ENCODE peak calls at places on chromosomes 16 and 17, in eight cellular contexts. M, C, O, R, J, T, Q and U are unnamed samples.

GRCh38 chr16:10776280-10776679 is 32.6 kb downstream of the NUBP1 start:
- DNase-seq in O (no peak), Q (peak; percentile 46), R (no peak), J (no peak), M (no peak), C (no peak), T (no peak), U (no peak)

GRCh38 chr17:385195-385835 is 32.7 kb upstream of the RPH3AL start:
- DNase-seq in T (no peak), R (peak; percentile 88), O (peak; percentile 66), Q (no peak), J (no peak), C (peak; percentile 62), M (no peak), U (no peak)

GRCh38 chr16:80151706-80152073 is 389.1 kb upstream of the DYNLRB2 start:
- DNase-seq in J (no peak), M (no peak), O (no peak), R (no peak), T (no peak), C (no peak), Q (no peak), U (no peak)

GRCh38 chr17:9021985-9022552 is 759 bp downstream of the NTN1 start:
- DNase-seq in R (peak; percentile 84), M (peak; percentile 21), J (no peak), Q (no peak), T (peak; percentile 4), C (peak; percentile 71), O (peak; percentile 55), U (no peak)

GRCh38 chr17:47317119-47317518 is 6.6 kb upstream of the EFCAB13 start:
- DNase-seq in C (no peak), O (no peak), T (peak; percentile 47), J (no peak), M (peak; percentile 39), R (peak; percentile 40), Q (no peak), U (no peak)

GRCh38 chr16:2777231-2777902 is at the start of gene ELOB:
- DNase-seq in C (peak; percentile 92), J (peak; percentile 37), T (peak; percentile 73), M (peak; percentile 75), O (peak; percentile 90), R (peak; percentile 94), Q (peak; percentile 88), U (no peak)

GRCh38 chr17:31508310-31509094 is 117.0 kb downstream of the RAB11FIP4 start:
- DNase-seq in O (peak; percentile 73), J (no peak), Q (peak; percentile 89), T (peak; percentile 8), M (no peak), C (peak; percentile 52), R (peak; percentile 86), U (no peak)

GRCh38 chr17:44770526-44770925 is 11.7 kb downstream of the ADAM11 start:
- DNase-seq in Q (no peak), T (no peak), O (no peak), R (no peak), M (no peak), C (no peak), J (no peak), U (no peak)

GRCh38 chr16:70610273-70611223 is 35.8 kb upstream of the IL34 start:
- DNase-seq in O (no peak), J (no peak), C (no peak), M (no peak), Q (no peak), R (no peak), T (no peak), U (no peak)

GRCh38 chr16:31333686-31334649 is 21.0 kb upstream of the ITGAX start:
- DNase-seq in Q (peak; percentile 39), M (peak; percentile 10), T (peak; percentile 13), O (peak; percentile 71), R (peak; percentile 86), C (peak; percentile 42), J (no peak), U (peak; percentile 27)

GRCh38 chr16:55760665-55761035 is 72.2 kb downstream of the CES1 start:
- DNase-seq in O (no peak), R (no peak), Q (no peak), J (no peak), T (no peak), M (no peak), C (no peak), U (no peak)

GRCh38 chr17:50953831-50954601 is 87.9 kb upstream of the TOB1 start:
- DNase-seq in R (peak; percentile 86), T (peak; percentile 82), Q (no peak), O (peak; percentile 58), M (peak; percentile 76), C (no peak), J (no peak), U (no peak)

GRCh38 chr17:78993241-78993956 is 13.7 kb upstream of the LGALS3BP start:
- DNase-seq in M (peak; percentile 66), C (peak; percentile 57), Q (peak; percentile 41), T (peak; percentile 41), J (no peak), R (peak; percentile 94), O (peak; percentile 90), U (no peak)

GRCh38 chr16:52837251-52837650 is 215.4 kb downstream of the CHD9NB start:
- DNase-seq in J (no peak), C (no peak), O (no peak), T (peak; percentile 6), R (no peak), Q (no peak), M (no peak), U (no peak)

GRCh38 chr16:56960681-56961281 is 969 bp upstream of the CETP start:
- DNase-seq in C (no peak), M (peak; percentile 67), R (no peak), T (peak; percentile 51), J (no peak), Q (no peak), O (no peak), U (no peak)

GRCh38 chr17:82496529-82497434 is 22.8 kb upstream of the FOXK2 start:
- DNase-seq in J (peak; percentile 85), R (peak; percentile 98), C (peak; percentile 96), O (peak; percentile 92), M (peak; percentile 94), Q (peak; percentile 85), T (peak; percentile 92), U (no peak)

GRCh38 chr16:24858219-24859041 is 12.7 kb downstream of the SLC5A11 start:
- DNase-seq in T (peak; percentile 59), C (peak; percentile 88), M (peak; percentile 71), Q (peak; percentile 34), R (peak; percentile 91), J (no peak), O (peak; percentile 84), U (no peak)

GRCh38 chr17:2230877-2231276 is 72.7 kb downstream of the SMG6 start:
- DNase-seq in M (peak; percentile 43), R (no peak), Q (no peak), J (no peak), O (no peak), C (no peak), T (peak; percentile 71), U (no peak)
- H3K4me3 ChIP-seq in M (no peak overlapping the region), R (no peak overlapping the region), Q (no peak overlapping the region), J (no peak overlapping the region), O (no peak overlapping the region), C (no peak overlapping the region), T (no peak overlapping the region), U (no peak overlapping the region)

GRCh38 chr17:64497565-64498035 is 746 bp upstream of the POLG2 start:
- DNase-seq in M (no peak), Q (no peak), C (no peak), T (no peak), J (no peak), R (no peak), O (no peak), U (no peak)
- TF ChIP-seq CTCF in M (no peak), Q (peak; percentile 6), C (no peak), T (no peak), J (no peak), R (no peak), O (no peak), U (peak; percentile 21)

GRCh38 chr17:10032142-10032541 is 127.1 kb upstream of the RCVRN start:
- DNase-seq in R (no peak), C (no peak), J (no peak), T (peak; percentile 21), Q (no peak), O (peak; percentile 26), M (no peak), U (no peak)

GRCh38 chr17:10033982-10034381 is 128.9 kb upstream of the RCVRN start:
- DNase-seq in R (no peak), O (no peak), M (no peak), Q (no peak), C (no peak), J (no peak), T (no peak), U (no peak)

GRCh38 chr17:10034719-10035475 is 129.8 kb upstream of the RCVRN start:
- DNase-seq in T (no peak), J (no peak), R (no peak), C (no peak), M (no peak), Q (no peak), O (no peak), U (no peak)

GRCh38 chr17:10031606-10032005 is 126.5 kb upstream of the RCVRN start:
- DNase-seq in M (no peak), Q (no peak), C (no peak), T (no peak), J (no peak), O (no peak), R (no peak), U (no peak)

GRCh38 chr17:10033449-10033848 is 128.4 kb upstream of the RCVRN start:
- DNase-seq in T (no peak), J (no peak), Q (no peak), O (no peak), M (no peak), C (no peak), R (no peak), U (no peak)
- H3K4me3 ChIP-seq in T (no peak overlapping the region), J (no peak overlapping the region), Q (no peak overlapping the region), O (no peak overlapping the region), M (no peak overlapping the region), C (no peak overlapping the region), R (no peak overlapping the region), U (no peak overlapping the region)

GRCh38 chr17:63435681-63436522 is 10.2 kb downstream of the CYB561 start:
- DNase-seq in M (no peak), C (no peak), J (no peak), O (peak; percentile 84), Q (no peak), T (no peak), R (peak; percentile 87), U (no peak)
- TF ChIP-seq CTCF in M (no peak), C (no peak), J (no peak), O (peak; percentile 47), Q (no peak), T (no peak), R (peak; percentile 62), U (no peak)

DNA sequence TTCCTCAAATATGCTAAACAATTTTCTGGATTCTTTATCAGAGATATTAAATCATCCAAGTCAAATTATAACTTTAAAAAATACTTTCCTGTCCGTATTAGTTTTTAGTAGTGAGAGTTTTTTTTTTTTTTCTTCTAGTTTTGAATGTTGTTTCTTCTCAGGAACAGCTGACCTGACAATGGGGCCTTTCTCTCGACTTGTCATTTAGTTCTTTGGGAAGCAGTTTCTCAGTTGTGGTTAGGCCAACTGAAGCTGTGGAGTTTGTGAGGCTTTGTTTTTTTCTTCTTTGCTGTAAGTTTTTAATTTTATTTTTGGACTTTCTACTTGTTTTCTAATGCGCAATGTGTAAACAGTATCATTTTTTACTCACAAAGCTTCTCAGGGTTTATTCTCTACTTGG is 140.8 kb downstream of the FTO start:
- DNase-seq in T (no peak), J (no peak), C (no peak), O (no peak), M (no peak), R (no peak), Q (no peak), U (no peak)
- H3K4me3 ChIP-seq in T (no peak overlapping the region), J (no peak overlapping the region), C (no peak overlapping the region), O (no peak overlapping the region), M (no peak overlapping the region), R (no peak overlapping the region), Q (no peak overlapping the region), U (no peak overlapping the region)